ENCODE peak calls at places on chromosomes 11 and 22, in seven cellular contexts. G is HepG2, X is GM12878, R is H1, E is HCT116, L is SK-N-SH, W is K562. Z is an unnamed sample.
A peak's percentile ranks its signal among the peaks of the same experiment; 100 is the strongest.

GRCh38 chr11:113874920-113875413 is 405 bp downstream of the USP28 start:
- DNase-seq in G (no peak), E (no peak), X (no peak), R (no peak), L (peak; percentile 37), W (no peak), Z (peak; percentile 27)

GRCh38 chr11:75796091-75796435 is 18.9 kb upstream of the UVRAG start:
- DNase-seq in W (no peak), L (no peak), E (no peak), X (no peak), G (no peak), R (no peak), Z (no peak)

GRCh38 chr11:79296113-79296512 is 144.7 kb downstream of the TENM4 start:
- DNase-seq in R (no peak), L (no peak), W (no peak), E (no peak), G (no peak), X (no peak), Z (no peak)

GRCh38 chr22:40721266-40721665 is 42.0 kb downstream of the MCHR1 start:
- DNase-seq in E (no peak), L (peak; percentile 50), W (no peak), G (peak; percentile 40), R (no peak), X (no peak), Z (no peak)

GRCh38 chr22:24435861-24436351 is 8.5 kb downstream of the ADORA2A start:
- DNase-seq in R (no peak), L (peak; percentile 13), G (no peak), E (no peak), W (no peak), X (no peak), Z (no peak)

GRCh38 chr11:47918882-47919495 is 61.4 kb upstream of the PTPRJ start:
- DNase-seq in R (no peak), X (no peak), E (no peak), W (no peak), G (no peak), L (no peak), Z (no peak)

GRCh38 chr11:48109046-48109666 is 107.5 kb upstream of the OR4B1 start:
- DNase-seq in E (peak; percentile 37), G (peak; percentile 25), X (no peak), W (peak; percentile 58), R (peak; percentile 13), L (no peak), Z (peak; percentile 80)

GRCh38 chr11:96969251-96969650 is 579.4 kb downstream of the JRKL start:
- DNase-seq in R (no peak), E (no peak), W (no peak), L (no peak), G (no peak), X (no peak), Z (no peak)

GRCh38 chr22:48896766-48897637 is 930.7 kb downstream of the BRD1 start:
- DNase-seq in X (no peak), L (no peak), W (no peak), E (no peak), R (no peak), G (no peak), Z (no peak)

GRCh38 chr22:50678218-50678650 is 5.6 kb downstream of the SHANK3 start:
- DNase-seq in R (no peak), G (no peak), X (no peak), L (peak; percentile 7), W (no peak), E (no peak), Z (no peak)

GRCh38 chr22:29517215-29517908 is 36.2 kb downstream of the THOC5 start:
- DNase-seq in E (no peak), X (no peak), W (no peak), L (peak; percentile 35), G (no peak), R (no peak), Z (peak; percentile 13)

GRCh38 chr11:118914178-118914918 is 11.4 kb downstream of the BCL9L start:
- DNase-seq in G (peak; percentile 53), L (no peak), R (no peak), X (no peak), W (no peak), E (no peak), Z (no peak)

GRCh38 chr22:29342577-29343312 is 27.2 kb upstream of the RASL10A start:
- DNase-seq in W (peak; percentile 42), R (no peak), E (no peak), G (peak; percentile 60), L (peak; percentile 69), X (no peak), Z (peak; percentile 79)

GRCh38 chr11:30949838-30950237 is 363.7 kb upstream of the MPPED2 start:
- DNase-seq in E (no peak), L (no peak), W (no peak), G (no peak), X (no peak), R (no peak), Z (no peak)

GRCh38 chr22:45107671-45108070 is 56.1 kb upstream of the NUP50 start:
- DNase-seq in E (no peak), W (no peak), L (no peak), X (no peak), R (no peak), G (no peak), Z (no peak)

DNA sequence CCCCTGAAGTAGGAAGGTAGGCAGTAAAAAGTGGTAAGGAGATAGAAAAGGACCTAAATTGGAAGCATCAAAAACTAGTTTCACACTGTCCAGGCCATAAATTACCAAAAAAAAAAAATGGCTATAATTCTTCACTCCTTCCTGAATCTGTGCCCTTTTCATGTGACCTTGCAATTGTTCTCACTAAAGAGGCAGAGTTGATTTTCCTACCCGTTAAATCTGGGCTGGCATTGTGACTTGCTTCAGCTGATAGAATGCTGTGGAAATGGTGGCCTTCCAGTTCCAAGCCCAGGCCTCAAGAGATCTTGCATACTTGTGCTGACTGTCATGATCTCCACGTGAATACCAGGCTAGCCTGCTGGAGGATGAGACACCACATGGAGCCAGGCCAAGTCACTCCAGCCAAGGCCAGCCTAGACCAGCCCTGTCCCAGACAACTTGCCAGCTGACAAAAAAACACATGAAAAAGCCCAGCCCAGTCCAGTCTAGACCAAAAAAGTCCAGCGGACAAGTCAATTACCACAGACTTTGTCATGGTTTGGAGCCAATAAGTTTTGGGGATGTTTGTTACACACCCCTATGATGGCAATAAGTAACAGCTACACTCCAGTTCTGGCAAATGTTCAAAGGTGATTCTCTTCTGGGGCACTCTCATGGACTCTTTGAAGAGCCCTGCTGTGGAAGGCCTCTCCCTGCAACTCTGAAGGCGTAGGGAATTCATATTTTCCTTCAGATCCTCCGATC is 51.4 kb upstream of the NUP50 start:
- DNase-seq in X (no peak), L (no peak), R (no peak), W (no peak), E (no peak), G (no peak), Z (no peak)
- TF ChIP-seq JUND in X (no peak), L (no peak), R (no peak), W (no peak), E (no peak), G (no peak), Z (no peak)

GRCh38 chr11:64396079-64396591 is 37.2 kb downstream of the RPS6KA4 start:
- DNase-seq in G (no peak), L (no peak), X (no peak), W (no peak), R (peak; percentile 62), E (no peak), Z (no peak)
- TF ChIP-seq JUND in G (no peak), L (no peak), X (no peak), W (no peak), R (no peak), E (no peak), Z (no peak)

DNA sequence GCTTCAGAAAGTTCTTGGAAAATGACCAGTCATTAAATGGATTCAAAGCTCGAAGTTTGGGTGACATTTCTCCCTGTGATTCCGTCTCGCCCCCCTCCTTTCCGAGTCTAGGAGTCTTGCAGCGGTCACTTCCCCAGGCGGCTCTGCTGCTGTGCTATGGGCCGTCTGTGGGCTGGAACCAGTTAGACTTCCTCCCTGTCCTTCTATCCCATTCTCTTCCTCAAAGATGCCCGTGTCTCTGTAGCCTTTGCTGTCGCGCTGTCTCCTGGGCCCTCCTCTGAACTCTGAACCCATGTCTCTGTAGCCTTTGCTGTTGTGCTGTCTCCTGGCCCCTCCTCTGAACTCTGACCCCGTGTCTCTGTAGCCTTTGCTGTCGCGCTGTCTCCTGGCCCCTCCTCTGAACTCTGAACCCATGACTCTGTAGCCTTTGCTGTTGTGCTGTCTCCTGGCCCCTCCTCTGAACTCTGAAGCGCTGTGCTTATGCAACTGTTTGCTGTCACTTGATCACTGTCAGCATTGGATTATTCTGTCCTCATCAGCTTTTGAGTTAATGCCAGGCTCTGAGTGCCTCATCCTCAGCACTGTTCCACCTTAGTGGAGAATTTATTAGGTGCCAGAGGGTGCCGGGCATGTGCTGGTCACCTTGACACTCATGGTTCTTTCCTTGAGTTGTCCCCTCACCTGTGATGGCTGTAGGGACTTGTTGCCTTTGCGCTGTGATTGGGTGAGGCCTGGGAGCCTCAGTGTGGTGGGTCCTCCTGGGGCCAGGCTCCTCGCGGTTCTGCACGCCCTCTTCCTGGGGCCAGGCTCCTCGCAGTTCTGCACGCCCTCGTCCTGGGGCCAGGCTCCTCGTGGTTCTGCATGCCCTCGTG is 173.3 kb downstream of the TBC1D22A start:
- DNase-seq in L (no peak), W (peak; percentile 34), E (no peak), R (peak; percentile 42), X (no peak), G (peak; percentile 99), Z (no peak)
- TF ChIP-seq JUND in L (no peak), W (peak; percentile 11), E (no peak), R (no peak), X (no peak), G (peak; percentile 26), Z (no peak)

GRCh38 chr11:68843703-68844312 is 2.1 kb upstream of the CPT1A start:
- DNase-seq in L (no peak), R (peak; percentile 85), E (peak; percentile 67), G (peak; percentile 67), W (no peak), X (no peak), Z (peak; percentile 98)
- TF ChIP-seq JUND in L (no peak), R (no peak), E (no peak), G (peak; percentile 55), W (no peak), X (no peak), Z (no peak)

DNA sequence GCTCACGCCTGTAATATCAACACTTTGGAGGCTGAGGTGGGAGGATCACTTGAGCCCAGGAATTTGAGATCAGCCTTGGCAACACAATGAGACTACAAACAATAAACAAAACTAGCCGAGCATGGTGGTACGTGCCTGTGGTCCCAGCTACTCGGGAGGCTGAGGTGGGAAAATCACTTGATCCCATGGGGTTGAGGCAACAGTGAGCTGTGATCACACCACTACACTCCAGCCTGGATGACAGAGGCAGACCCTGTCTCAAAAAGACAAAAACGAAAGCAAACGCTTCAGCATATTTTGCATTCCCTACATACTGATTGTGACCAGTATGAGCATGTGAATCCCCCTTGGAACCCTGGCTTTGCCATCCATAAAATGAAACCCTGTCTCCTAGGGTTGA is 33.9 kb upstream of the MN1 start:
- DNase-seq in L (no peak), G (no peak), R (no peak), E (no peak), W (no peak), X (no peak), Z (no peak)
- TF ChIP-seq JUND in L (no peak), G (no peak), R (no peak), E (no peak), W (no peak), X (no peak), Z (no peak)

GRCh38 chr22:38213319-38214247 is 11.8 kb downstream of the MAFF start:
- DNase-seq in R (no peak), W (no peak), E (no peak), X (peak; percentile 45), G (no peak), L (no peak), Z (no peak)
- TF ChIP-seq JUND in R (no peak), W (no peak), E (no peak), X (no peak), G (no peak), L (no peak), Z (no peak)

Z was measured in T47D.